ENCODE peak calls at places on chromosome 17, in nine cellular contexts. One of them, this sample, is unnamed.

GRCh38 chr17:63482509-63482908 is 5.6 kb downstream of the ACE start:
- DNase-seq in suprapubic skin: no peak
- DNase-seq in nucleus accumbens: no peak
- DNase-seq in stimulated activated CD4-positive, alpha-beta T cell treated with anti-CD3 and anti-CD28 coated beads, Interleukin-12 subunit alpha, Interleukin-12 subunit beta, amount 100 ng/mL, for 4 hours: no peak
- DNase-seq in NCI-H446: no peak
- DNase-seq in neural crest cell: no peak
- DNase-seq in GM03348: no peak
- DNase-seq in activated CD4-positive, alpha-beta T cell treated with anti-CD3 and anti-CD28 coated beads, Interleukin-2, amount 50 U/mL, for 1 hour: no peak
- DNase-seq in prostate gland: no peak
- DNase-seq in this sample: no peak

GRCh38 chr17:14198013-14198412 is 38.6 kb downstream of the CDRT15 start:
- DNase-seq in GM03348: no peak
- DNase-seq in suprapubic skin: no peak
- DNase-seq in activated CD4-positive, alpha-beta T cell treated with anti-CD3 and anti-CD28 coated beads, Interleukin-2, amount 50 U/mL, for 1 hour: no peak
- DNase-seq in NCI-H446: no peak
- DNase-seq in prostate gland: no peak
- DNase-seq in stimulated activated CD4-positive, alpha-beta T cell treated with anti-CD3 and anti-CD28 coated beads, Interleukin-12 subunit alpha, Interleukin-12 subunit beta, amount 100 ng/mL, for 4 hours: no peak
- DNase-seq in neural crest cell: no peak
- DNase-seq in nucleus accumbens: no peak
- DNase-seq in this sample: no peak

GRCh38 chr17:32278815-32279214 is 13.2 kb downstream of the RHBDL3 start:
- DNase-seq in neural crest cell: no peak
- DNase-seq in prostate gland: no peak
- DNase-seq in GM03348: no peak
- DNase-seq in NCI-H446: no peak
- DNase-seq in stimulated activated CD4-positive, alpha-beta T cell treated with anti-CD3 and anti-CD28 coated beads, Interleukin-12 subunit alpha, Interleukin-12 subunit beta, amount 100 ng/mL, for 4 hours: no peak
- DNase-seq in nucleus accumbens: no peak
- DNase-seq in activated CD4-positive, alpha-beta T cell treated with anti-CD3 and anti-CD28 coated beads, Interleukin-2, amount 50 U/mL, for 1 hour: no peak
- DNase-seq in suprapubic skin: no peak
- DNase-seq in this sample: no peak

GRCh38 chr17:1029912-1030656 is 33.2 kb downstream of the TIMM22 start:
- DNase-seq in NCI-H446: no peak
- DNase-seq in suprapubic skin: no peak
- DNase-seq in neural crest cell: no peak
- DNase-seq in prostate gland: no peak
- DNase-seq in GM03348: no peak
- DNase-seq in nucleus accumbens: no peak
- DNase-seq in activated CD4-positive, alpha-beta T cell treated with anti-CD3 and anti-CD28 coated beads, Interleukin-2, amount 50 U/mL, for 1 hour: no peak
- DNase-seq in stimulated activated CD4-positive, alpha-beta T cell treated with anti-CD3 and anti-CD28 coated beads, Interleukin-12 subunit alpha, Interleukin-12 subunit beta, amount 100 ng/mL, for 4 hours: no peak
- DNase-seq in this sample: no peak

GRCh38 chr17:81386646-81387234 is 8.5 kb upstream of the BAHCC1 start:
- DNase-seq in neural crest cell: peak
- DNase-seq in suprapubic skin: no peak
- DNase-seq in prostate gland: no peak
- DNase-seq in NCI-H446: no peak
- DNase-seq in nucleus accumbens: peak
- DNase-seq in stimulated activated CD4-positive, alpha-beta T cell treated with anti-CD3 and anti-CD28 coated beads, Interleukin-12 subunit alpha, Interleukin-12 subunit beta, amount 100 ng/mL, for 4 hours: no peak
- DNase-seq in activated CD4-positive, alpha-beta T cell treated with anti-CD3 and anti-CD28 coated beads, Interleukin-2, amount 50 U/mL, for 1 hour: no peak
- DNase-seq in GM03348: peak
- DNase-seq in this sample: no peak

GRCh38 chr17:60857521-60857920 is 179.9 kb downstream of the BCAS3 start:
- DNase-seq in neural crest cell: no peak
- DNase-seq in nucleus accumbens: no peak
- DNase-seq in suprapubic skin: no peak
- DNase-seq in prostate gland: no peak
- DNase-seq in activated CD4-positive, alpha-beta T cell treated with anti-CD3 and anti-CD28 coated beads, Interleukin-2, amount 50 U/mL, for 1 hour: no peak
- DNase-seq in NCI-H446: no peak
- DNase-seq in GM03348: no peak
- DNase-seq in stimulated activated CD4-positive, alpha-beta T cell treated with anti-CD3 and anti-CD28 coated beads, Interleukin-12 subunit alpha, Interleukin-12 subunit beta, amount 100 ng/mL, for 4 hours: no peak
- DNase-seq in this sample: no peak

GRCh38 chr17:57603978-57604377 is 141.1 kb downstream of the CCDC182 start:
- DNase-seq in suprapubic skin: peak
- DNase-seq in prostate gland: peak
- DNase-seq in stimulated activated CD4-positive, alpha-beta T cell treated with anti-CD3 and anti-CD28 coated beads, Interleukin-12 subunit alpha, Interleukin-12 subunit beta, amount 100 ng/mL, for 4 hours: peak
- DNase-seq in GM03348: no peak
- DNase-seq in activated CD4-positive, alpha-beta T cell treated with anti-CD3 and anti-CD28 coated beads, Interleukin-2, amount 50 U/mL, for 1 hour: peak
- DNase-seq in NCI-H446: no peak
- DNase-seq in nucleus accumbens: no peak
- DNase-seq in neural crest cell: no peak
- DNase-seq in this sample: peak

GRCh38 chr17:7842950-7843535 is 9.0 kb downstream of the KDM6B start:
- DNase-seq in nucleus accumbens: peak
- DNase-seq in suprapubic skin: no peak
- DNase-seq in NCI-H446: peak
- DNase-seq in GM03348: peak
- DNase-seq in neural crest cell: no peak
- DNase-seq in prostate gland: peak
- DNase-seq in activated CD4-positive, alpha-beta T cell treated with anti-CD3 and anti-CD28 coated beads, Interleukin-2, amount 50 U/mL, for 1 hour: peak
- DNase-seq in stimulated activated CD4-positive, alpha-beta T cell treated with anti-CD3 and anti-CD28 coated beads, Interleukin-12 subunit alpha, Interleukin-12 subunit beta, amount 100 ng/mL, for 4 hours: peak
- DNase-seq in this sample: peak

GRCh38 chr17:9937164-9937835 is 32.2 kb upstream of the RCVRN start:
- DNase-seq in NCI-H446: peak
- DNase-seq in nucleus accumbens: peak
- DNase-seq in suprapubic skin: peak
- DNase-seq in neural crest cell: no peak
- DNase-seq in GM03348: peak
- DNase-seq in prostate gland: peak
- DNase-seq in stimulated activated CD4-positive, alpha-beta T cell treated with anti-CD3 and anti-CD28 coated beads, Interleukin-12 subunit alpha, Interleukin-12 subunit beta, amount 100 ng/mL, for 4 hours: no peak
- DNase-seq in activated CD4-positive, alpha-beta T cell treated with anti-CD3 and anti-CD28 coated beads, Interleukin-2, amount 50 U/mL, for 1 hour: no peak
- DNase-seq in this sample: no peak

GRCh38 chr17:57541472-57542394 is 203.4 kb downstream of the CCDC182 start:
- DNase-seq in neural crest cell: no peak
- DNase-seq in stimulated activated CD4-positive, alpha-beta T cell treated with anti-CD3 and anti-CD28 coated beads, Interleukin-12 subunit alpha, Interleukin-12 subunit beta, amount 100 ng/mL, for 4 hours: no peak
- DNase-seq in GM03348: peak
- DNase-seq in prostate gland: no peak
- DNase-seq in nucleus accumbens: peak
- DNase-seq in activated CD4-positive, alpha-beta T cell treated with anti-CD3 and anti-CD28 coated beads, Interleukin-2, amount 50 U/mL, for 1 hour: no peak
- DNase-seq in suprapubic skin: no peak
- DNase-seq in NCI-H446: peak
- DNase-seq in this sample: no peak

GRCh38 chr17:77266891-77267341 is 126.1 kb downstream of the SEC14L1 start:
- DNase-seq in stimulated activated CD4-positive, alpha-beta T cell treated with anti-CD3 and anti-CD28 coated beads, Interleukin-12 subunit alpha, Interleukin-12 subunit beta, amount 100 ng/mL, for 4 hours: no peak
- DNase-seq in activated CD4-positive, alpha-beta T cell treated with anti-CD3 and anti-CD28 coated beads, Interleukin-2, amount 50 U/mL, for 1 hour: no peak
- DNase-seq in nucleus accumbens: no peak
- DNase-seq in NCI-H446: no peak
- DNase-seq in neural crest cell: no peak
- DNase-seq in prostate gland: no peak
- DNase-seq in GM03348: no peak
- DNase-seq in suprapubic skin: no peak
- DNase-seq in this sample: no peak

This sample was measured in kidney tubule cell.